ENCODE peak calls at places on chromosomes 4 and X, in five cellular contexts. One of them, this sample, is unnamed.

GRCh38 chr4:23122666-23123400 is 430.1 kb downstream of the GBA3 start:
- DNase-seq in mesendoderm: peak
- DNase-seq in head of caudate nucleus: no peak
- DNase-seq in mammary epithelial cell: no peak
- DNase-seq in activated naive CD4-positive, alpha-beta T cell treated with anti-CD3 and anti-CD28 coated beads for 36 hours: no peak
- DNase-seq in this sample: no peak

GRCh38 chr4:53490965-53491622 is 100.2 kb downstream of the LNX1 start:
- DNase-seq in mesendoderm: peak
- DNase-seq in head of caudate nucleus: no peak
- DNase-seq in mammary epithelial cell: peak
- DNase-seq in activated naive CD4-positive, alpha-beta T cell treated with anti-CD3 and anti-CD28 coated beads for 36 hours: no peak
- DNase-seq in this sample: peak

GRCh38 chrX:133188631-133189030 is 29.5 kb downstream of the TFDP3 start:
- DNase-seq in mesendoderm: no peak
- DNase-seq in head of caudate nucleus: no peak
- DNase-seq in mammary epithelial cell: no peak
- DNase-seq in activated naive CD4-positive, alpha-beta T cell treated with anti-CD3 and anti-CD28 coated beads for 36 hours: no peak
- DNase-seq in this sample: no peak

GRCh38 chr4:6524436-6524835 is 50.6 kb upstream of the MAN2B2 start:
- DNase-seq in mesendoderm: peak
- DNase-seq in head of caudate nucleus: no peak
- DNase-seq in mammary epithelial cell: no peak
- DNase-seq in activated naive CD4-positive, alpha-beta T cell treated with anti-CD3 and anti-CD28 coated beads for 36 hours: no peak
- DNase-seq in this sample: no peak

GRCh38 chrX:80876877-80877276 is 67.2 kb upstream of the BRWD3 start:
- DNase-seq in mesendoderm: peak
- DNase-seq in head of caudate nucleus: no peak
- DNase-seq in mammary epithelial cell: peak
- DNase-seq in activated naive CD4-positive, alpha-beta T cell treated with anti-CD3 and anti-CD28 coated beads for 36 hours: no peak
- DNase-seq in this sample: no peak

GRCh38 chr4:5589495-5589894 is 118.9 kb downstream of the EVC2 start:
- DNase-seq in mesendoderm: no peak
- DNase-seq in head of caudate nucleus: no peak
- DNase-seq in mammary epithelial cell: no peak
- DNase-seq in activated naive CD4-positive, alpha-beta T cell treated with anti-CD3 and anti-CD28 coated beads for 36 hours: no peak
- DNase-seq in this sample: no peak

GRCh38 chr4:42605264-42605663 is 51.6 kb downstream of the ATP8A1 start:
- DNase-seq in mesendoderm: peak
- DNase-seq in head of caudate nucleus: no peak
- DNase-seq in mammary epithelial cell: no peak
- DNase-seq in activated naive CD4-positive, alpha-beta T cell treated with anti-CD3 and anti-CD28 coated beads for 36 hours: no peak
- DNase-seq in this sample: no peak

GRCh38 chr4:1179976-1180375 is 7.6 kb upstream of the SPON2 start:
- DNase-seq in mesendoderm: no peak
- DNase-seq in head of caudate nucleus: no peak
- DNase-seq in mammary epithelial cell: no peak
- DNase-seq in activated naive CD4-positive, alpha-beta T cell treated with anti-CD3 and anti-CD28 coated beads for 36 hours: no peak
- DNase-seq in this sample: no peak

GRCh38 chr4:38673109-38673978 is 9.3 kb downstream of the KLF3 start:
- DNase-seq in mesendoderm: no peak
- DNase-seq in head of caudate nucleus: no peak
- DNase-seq in mammary epithelial cell: peak
- DNase-seq in activated naive CD4-positive, alpha-beta T cell treated with anti-CD3 and anti-CD28 coated beads for 36 hours: no peak
- DNase-seq in this sample: peak

GRCh38 chr4:101724093-101724492 is 66.4 kb upstream of the BANK1 start:
- DNase-seq in mesendoderm: no peak
- DNase-seq in head of caudate nucleus: peak
- DNase-seq in mammary epithelial cell: no peak
- DNase-seq in activated naive CD4-positive, alpha-beta T cell treated with anti-CD3 and anti-CD28 coated beads for 36 hours: peak
- DNase-seq in this sample: no peak

GRCh38 chr4:92814677-92815076 is 510.9 kb downstream of the GRID2 start:
- DNase-seq in mesendoderm: peak
- DNase-seq in head of caudate nucleus: no peak
- DNase-seq in mammary epithelial cell: no peak
- DNase-seq in activated naive CD4-positive, alpha-beta T cell treated with anti-CD3 and anti-CD28 coated beads for 36 hours: no peak
- DNase-seq in this sample: no peak